ENCODE peak calls at places on chromosomes 3 and 15, in seven cellular contexts. A is effector memory CD4-positive, alpha-beta T cell; D is naive thymus-derived CD8-positive, alpha-beta T cell; I is hippocampal formation; X is OCI-LY7; K is posterior cingulate gyrus; J is activated CD8-positive, alpha-beta memory T cell treated with anti-CD3 and anti-CD28 coated beads for 4 hours. F is an unnamed sample.

GRCh38 chr15:83928392-83928734 is 274.4 kb downstream of the ADAMTSL3 start:
- DNase-seq in A (no peak), D (no peak), I (no peak), X (peak; percentile 2), K (no peak), J (no peak), F (no peak)

GRCh38 chr15:77859491-77860060 is 217.9 kb downstream of the TBC1D2B start:
- DNase-seq in A (no peak), D (no peak), I (no peak), X (no peak), K (peak; percentile 55), J (no peak), F (no peak)

GRCh38 chr15:64247906-64248541 is 85.2 kb upstream of the PPIB start:
- DNase-seq in A (no peak), D (no peak), I (peak; percentile 52), X (no peak), K (no peak), J (no peak), F (no peak)

GRCh38 chr3:48552111-48552911 is 4.3 kb downstream of the PFKFB4 start:
- DNase-seq in A (no peak), D (no peak), I (no peak), X (no peak), K (no peak), J (no peak), F (no peak)

GRCh38 chr15:63156708-63157065 is 590 bp downstream of the RPS27L start:
- DNase-seq in A (no peak), D (no peak), I (no peak), X (peak; percentile 35), K (no peak), J (no peak), F (peak; percentile 46)

GRCh38 chr15:29135266-29135665 is 134.4 kb downstream of the NSMCE3 start:
- DNase-seq in A (no peak), D (no peak), I (no peak), X (no peak), K (no peak), J (no peak), F (no peak)

GRCh38 chr15:68578175-68578959 is 426 bp upstream of the CORO2B start:
- DNase-seq in A (no peak), D (no peak), I (peak; percentile 57), X (peak; percentile 76), K (peak; percentile 97), J (no peak), F (peak; percentile 86)

GRCh38 chr15:34701536-34701935 is 53.3 kb downstream of the GJD2 start:
- DNase-seq in A (no peak), D (no peak), I (no peak), X (no peak), K (no peak), J (no peak), F (no peak)

GRCh38 chr3:49724586-49724985 is 835 bp upstream of the GMPPB start:
- DNase-seq in A (peak; percentile 42), D (peak; percentile 50), I (no peak), X (peak; percentile 57), K (peak; percentile 75), J (no peak), F (no peak)

GRCh38 chr15:70722266-70723123 is 40.9 kb downstream of the UACA start:
- DNase-seq in A (no peak), D (no peak), I (peak; percentile 45), X (peak; percentile 45), K (no peak), J (no peak), F (no peak)

GRCh38 chr3:19190602-19191001 is 42.3 kb downstream of the KCNH8 start:
- DNase-seq in A (no peak), D (no peak), I (no peak), X (no peak), K (no peak), J (no peak), F (no peak)

GRCh38 chr3:48273594-48274211 is 32.8 kb downstream of the ZNF589 start:
- DNase-seq in A (peak; percentile 18), D (peak; percentile 56), I (peak; percentile 37), X (peak; percentile 76), K (no peak), J (peak; percentile 15), F (peak; percentile 49)

GRCh38 chr15:60399931-60400330 is 2.1 kb upstream of the ANXA2 start:
- DNase-seq in A (no peak), D (no peak), I (no peak), X (no peak), K (no peak), J (no peak), F (no peak)

GRCh38 chr15:29473621-29474105 is 204.0 kb upstream of the NSMCE3 start:
- DNase-seq in A (no peak), D (no peak), I (no peak), X (no peak), K (no peak), J (no peak), F (no peak)

F was measured in head of caudate nucleus.